ENCODE peak calls at places on chromosomes 11 and 22, in six cellular contexts. P is HepG2, S is endothelial cell of umbilical vein, R is A549, O is GM12878, Q is K562. E is an unnamed sample.

GRCh38 chr11:62792193-62792575 is 378 bp upstream of the TMEM223 start:
- DNase-seq in P (no peak), S (no peak), R (no peak), O (no peak), Q (peak; percentile 37), E (peak; percentile 43)

GRCh38 chr22:22931557-22932270 is 44.1 kb downstream of the IGLL5 start:
- DNase-seq in P (no peak), S (no peak), R (no peak), O (peak; percentile 55), Q (no peak), E (no peak)

GRCh38 chr11:129625930-129626329 is 189.7 kb upstream of the TMEM45B start:
- DNase-seq in P (no peak), S (no peak), R (no peak), O (no peak), Q (no peak), E (no peak)

GRCh38 chr11:114799524-114799923 is 121.2 kb downstream of the NXPE2 start:
- DNase-seq in P (no peak), S (no peak), R (no peak), O (no peak), Q (no peak), E (no peak)

GRCh38 chr22:24938741-24939341 is 7.7 kb downstream of the LHFPL7 start:
- DNase-seq in P (peak; percentile 49), S (peak; percentile 43), R (peak; percentile 40), O (no peak), Q (peak; percentile 42), E (peak; percentile 60)

GRCh38 chr22:30201970-30202369 is 44.6 kb downstream of the LIF start:
- DNase-seq in P (no peak), S (no peak), R (no peak), O (no peak), Q (no peak), E (no peak)

GRCh38 chr11:35526370-35526792 is 965 bp upstream of the PAMR1 start:
- DNase-seq in P (no peak), S (no peak), R (no peak), O (no peak), Q (no peak), E (peak; percentile 23)

GRCh38 chr11:113773416-113774173 is at the start of gene ZW10:
- DNase-seq in P (peak; percentile 92), S (peak; percentile 99), R (peak; percentile 62), O (peak; percentile 86), Q (peak; percentile 90), E (peak; percentile 98)

GRCh38 chr11:76236092-76237026 is 30.1 kb upstream of the WNT11 start:
- DNase-seq in P (no peak), S (no peak), R (peak; percentile 90), O (no peak), Q (peak; percentile 78), E (peak; percentile 82)

GRCh38 chr11:60914620-60915249 is 777 bp downstream of the TMEM109 start:
- DNase-seq in P (no peak), S (peak; percentile 66), R (peak; percentile 48), O (no peak), Q (peak; percentile 54), E (peak; percentile 70)

GRCh38 chr22:39098026-39098425 is 982 bp downstream of the APOBEC3H start:
- DNase-seq in P (no peak), S (no peak), R (no peak), O (peak; percentile 76), Q (no peak), E (no peak)

GRCh38 chr11:66727883-66728759 is 895 bp downstream of the SPTBN2 start:
- DNase-seq in P (no peak), S (no peak), R (no peak), O (no peak), Q (peak; percentile 71), E (no peak)

GRCh38 chr11:20671856-20672546 is 2.6 kb downstream of the NELL1 start:
- DNase-seq in P (peak; percentile 7), S (no peak), R (peak; percentile 31), O (no peak), Q (no peak), E (peak; percentile 12)

GRCh38 chr11:118625976-118626375 is 18.6 kb downstream of the PHLDB1 start:
- DNase-seq in P (no peak), S (no peak), R (no peak), O (no peak), Q (peak; percentile 64), E (peak; percentile 24)

GRCh38 chr11:12042215-12042676 is 33.8 kb upstream of the DKK3 start:
- DNase-seq in P (peak; percentile 54), S (peak; percentile 50), R (no peak), O (no peak), Q (no peak), E (peak; percentile 88)

GRCh38 chr11:115545811-115546210 is 41.6 kb upstream of the CADM1 start:
- DNase-seq in P (no peak), S (no peak), R (no peak), O (no peak), Q (no peak), E (no peak)

GRCh38 chr11:79708319-79708928 is 267.6 kb upstream of the TENM4 start:
- DNase-seq in P (peak; percentile 53), S (no peak), R (peak; percentile 3), O (peak; percentile 1), Q (no peak), E (peak; percentile 62)

GRCh38 chr11:79100093-79100704 is 340.6 kb downstream of the TENM4 start:
- DNase-seq in P (peak; percentile 45), S (peak; percentile 68), R (peak; percentile 81), O (no peak), Q (peak; percentile 77), E (peak; percentile 63)

GRCh38 chr11:9700105-9700801 is 36.4 kb downstream of the SWAP70 start:
- DNase-seq in P (no peak), S (peak; percentile 62), R (no peak), O (no peak), Q (no peak), E (no peak)

GRCh38 chr22:27139935-27140493 is 482.6 kb downstream of the MIAT start:
- DNase-seq in P (no peak), S (peak; percentile 68), R (peak; percentile 45), O (no peak), Q (no peak), E (no peak)

GRCh38 chr11:5691963-5692358 is 2.4 kb downstream of the TRIM22 start:
- DNase-seq in P (no peak), S (no peak), R (no peak), O (no peak), Q (no peak), E (peak; percentile 54)

GRCh38 chr22:21450858-21451331 is 16.3 kb upstream of the TMEM191C start:
- DNase-seq in P (no peak), S (no peak), R (no peak), O (no peak), Q (no peak), E (no peak)
- TF ChIP-seq MAX in P (no peak), S (no peak), R (no peak), O (no peak), Q (no peak), E (no peak)

GRCh38 chr11:74464746-74465145 is 2.6 kb downstream of the KCNE3 start:
- DNase-seq in P (no peak), S (no peak), R (no peak), O (no peak), Q (no peak), E (peak; percentile 43)

GRCh38 chr11:74468058-74468457 is 709 bp upstream of the KCNE3 start:
- DNase-seq in P (no peak), S (no peak), R (no peak), O (no peak), Q (no peak), E (peak; percentile 71)

GRCh38 chr11:74468521-74469280 is 1.4 kb upstream of the KCNE3 start:
- DNase-seq in P (no peak), S (no peak), R (no peak), O (no peak), Q (no peak), E (no peak)

GRCh38 chr11:74465291-74465708 is 2.0 kb downstream of the KCNE3 start:
- DNase-seq in P (peak; percentile 68), S (no peak), R (no peak), O (no peak), Q (peak; percentile 37), E (no peak)

GRCh38 chr11:74466916-74467885 is at the start of gene KCNE3:
- DNase-seq in P (no peak), S (peak; percentile 13), R (no peak), O (no peak), Q (peak; percentile 78), E (peak; percentile 90)
- TF ChIP-seq MYC in P (no peak), S (no peak), R (no peak), O (no peak), Q (no peak), E (no peak)

DNA sequence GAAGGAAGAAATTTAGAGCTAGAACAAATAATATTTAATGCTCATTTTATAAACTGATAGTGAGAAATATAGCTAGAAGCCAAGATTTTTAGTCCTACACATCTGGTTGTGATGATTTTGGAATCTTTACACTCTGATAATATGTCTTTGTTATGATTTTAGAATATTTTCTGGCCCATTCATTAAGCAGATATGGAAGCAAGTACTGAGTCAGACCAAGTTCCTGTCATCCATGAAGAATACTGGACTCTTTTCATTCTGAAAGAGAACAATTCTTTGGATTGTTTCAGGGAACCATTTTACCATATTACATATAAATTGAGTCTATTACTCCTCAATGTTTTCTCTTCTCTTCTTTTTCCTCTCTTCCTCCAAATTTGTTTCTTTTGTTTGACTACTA is 227.4 kb downstream of the TMEM135 start:
- DNase-seq in P (no peak), S (peak; percentile 52), R (no peak), O (no peak), Q (no peak), E (no peak)
- TF ChIP-seq MAX in P (no peak), S (no peak), R (no peak), O (no peak), Q (no peak), E (no peak)

DNA sequence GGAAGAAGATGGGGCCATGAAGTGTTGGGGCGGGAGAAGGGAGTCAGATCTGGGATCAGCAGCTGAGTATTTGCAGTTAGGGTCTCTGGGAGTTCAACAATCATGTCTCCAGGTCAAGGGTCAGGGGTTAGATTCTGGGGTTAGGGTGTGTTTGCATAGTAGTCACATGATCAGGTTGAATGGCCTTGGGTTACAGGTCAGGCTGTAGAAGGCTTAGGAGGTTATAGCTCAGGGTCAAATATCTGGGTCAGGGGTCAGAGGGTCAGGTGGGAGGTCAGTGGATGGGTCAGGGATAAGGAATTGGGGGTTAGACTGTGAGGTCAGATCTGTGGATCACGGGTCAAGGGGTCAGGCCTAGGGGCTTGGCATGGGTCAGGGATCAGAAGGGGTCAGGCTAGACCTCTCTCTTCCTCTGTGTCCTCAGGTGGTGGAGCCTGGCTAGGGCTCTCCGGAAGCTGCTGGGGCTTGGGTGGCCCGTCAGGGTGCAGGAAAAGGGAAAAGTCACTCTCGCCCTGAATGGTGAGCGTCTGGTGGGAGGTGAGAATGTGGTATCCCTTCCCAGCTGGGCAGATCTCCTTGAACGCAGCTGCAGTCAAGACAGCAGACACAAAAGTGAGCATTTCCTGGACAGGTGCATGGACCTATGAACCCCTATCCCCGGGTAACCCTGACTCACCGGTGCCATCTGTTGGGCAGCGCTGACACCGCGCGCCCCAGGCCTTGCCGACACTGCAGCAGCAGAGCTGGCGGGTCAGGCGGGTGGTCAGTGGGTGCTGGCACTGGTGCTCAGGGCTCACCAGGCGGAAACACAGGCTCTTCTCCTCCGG is 6.4 kb downstream of the LTBP3 start:
- DNase-seq in P (peak; percentile 70), S (peak; percentile 44), R (peak; percentile 58), O (no peak), Q (peak; percentile 54), E (peak; percentile 62)
- TF ChIP-seq MYC in P (peak; percentile 36), S (no peak), R (no peak), O (no peak), Q (no peak), E (no peak)

DNA sequence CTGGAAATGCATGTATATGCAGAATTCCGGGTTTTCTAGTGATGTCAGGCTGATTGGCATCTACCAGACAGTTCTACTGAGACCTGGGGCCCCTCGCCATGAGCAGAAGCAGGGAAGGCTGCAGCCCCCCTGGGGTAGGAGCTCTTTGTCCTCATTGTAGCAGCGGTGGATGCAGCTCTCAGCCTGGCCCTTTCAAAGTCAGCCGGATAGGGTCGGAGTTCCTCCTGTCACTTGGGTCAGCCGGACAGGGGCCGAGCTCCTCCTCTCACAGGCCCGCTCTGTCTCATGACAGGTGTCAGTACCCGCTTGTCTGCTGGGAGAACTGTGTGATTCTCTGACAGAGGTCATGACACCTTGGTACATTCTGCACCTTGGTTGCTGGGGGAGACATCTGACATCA is 30.0 kb downstream of the MRGPRD start:
- DNase-seq in P (no peak), S (no peak), R (no peak), O (no peak), Q (no peak), E (no peak)
- TF ChIP-seq MAX in P (no peak), S (no peak), R (no peak), O (no peak), Q (no peak), E (no peak)

E was measured in NB4.